ENCODE peak calls at places on chromosomes 1 and 21, in nine cellular contexts. S, O, G, T, V, I, C, J and W are unnamed samples. For H3K4me1, the result is how much of the 10 kb centered on the place peaks cover.

GRCh38 chr21:41289431-41289830 is 27.2 kb upstream of the FAM3B start:
- DNase-seq in S (peak), J (peak), C (no peak), T (no peak), O (no peak), G (no peak), I (no peak), V (no peak), W (no peak)

GRCh38 chr1:247324204-247324787 is 7.4 kb downstream of the ZNF496 start:
- DNase-seq in S (no peak), T (no peak), V (no peak), J (no peak), O (no peak), G (no peak), I (no peak), C (no peak), W (no peak)

GRCh38 chr1:74502432-74502831 is 10.0 kb downstream of the LRRC53 start:
- DNase-seq in O (no peak), G (peak), V (no peak), I (no peak), J (peak), T (no peak), C (no peak), S (peak), W (no peak)

GRCh38 chr1:68969430-68969829 is 472.5 kb upstream of the DEPDC1 start:
- DNase-seq in S (no peak), T (no peak), J (peak), I (no peak), G (no peak), C (no peak), O (no peak), V (no peak), W (no peak)

GRCh38 chr1:27005648-27006496 is 6.8 kb downstream of the TENT5B start:
- DNase-seq in T (no peak), S (no peak), I (no peak), V (no peak), J (no peak), G (peak), O (no peak), C (no peak), W (no peak)

GRCh38 chr1:25833158-25833557 is 13.4 kb downstream of the MTFR1L start:
- DNase-seq in V (no peak), S (no peak), I (no peak), O (no peak), C (no peak), G (no peak), T (no peak), J (no peak), W (no peak)

GRCh38 chr1:65626003-65626402 is 166.7 kb upstream of the PDE4B start:
- DNase-seq in G (no peak), T (no peak), S (no peak), I (no peak), O (no peak), J (no peak), C (no peak), V (no peak), W (no peak)

GRCh38 chr1:232944342-232944741 is 6.1 kb upstream of the NTPCR start:
- DNase-seq in J (no peak), V (no peak), I (no peak), C (no peak), T (no peak), G (no peak), S (no peak), O (no peak), W (no peak)

GRCh38 chr1:230120949-230121381 is 53.9 kb downstream of the GALNT2 start:
- DNase-seq in O (no peak), I (no peak), G (peak), V (no peak), T (no peak), J (no peak), S (no peak), C (no peak), W (no peak)

GRCh38 chr1:118136511-118136937 is 48.5 kb downstream of the SPAG17 start:
- DNase-seq in S (peak), O (no peak), G (no peak), V (no peak), T (no peak), I (no peak), J (no peak), C (no peak), W (no peak)

GRCh38 chr1:225460021-225460736 is 32.3 kb upstream of the LBR start:
- DNase-seq in G (no peak), S (no peak), T (no peak), J (no peak), C (no peak), O (no peak), I (no peak), V (no peak), W (no peak)

GRCh38 chr1:156627313-156627880 is 8.2 kb downstream of the HAPLN2 start:
- DNase-seq in T (peak), O (no peak), C (no peak), J (peak), V (peak), I (no peak), G (peak), S (peak), W (no peak)

GRCh38 chr1:41431490-41432350 is 52.8 kb downstream of the EDN2 start:
- DNase-seq in T (no peak), O (no peak), I (no peak), C (no peak), S (no peak), G (no peak), V (no peak), J (no peak), W (no peak)

GRCh38 chr21:17903029-17903806 is 84.1 kb upstream of the C21orf91 start:
- DNase-seq in J (no peak), C (no peak), S (peak), O (no peak), I (no peak), V (no peak), G (no peak), T (peak), W (no peak)

GRCh38 chr1:109482796-109483638 is 688 bp upstream of the ATXN7L2 start:
- DNase-seq in J (no peak), G (no peak), O (no peak), C (no peak), S (peak), T (peak), V (peak), I (no peak), W (no peak)

GRCh38 chr1:116909511-116910378 is at the start of gene PTGFRN:
- DNase-seq in I (peak), V (no peak), C (peak), S (peak), T (peak), O (no peak), G (peak), J (peak), W (peak)

GRCh38 chr1:50929376-50929958 is 30.6 kb downstream of the FAF1 start:
- DNase-seq in I (no peak), C (no peak), J (no peak), O (no peak), S (peak), V (no peak), G (peak), T (peak), W (no peak)

GRCh38 chr1:208880433-208881100 is 636.4 kb upstream of the PLXNA2 start:
- DNase-seq in T (no peak), G (no peak), C (peak), V (no peak), I (no peak), O (no peak), S (no peak), J (no peak), W (no peak)

GRCh38 chr1:23914921-23915320 is 1.8 kb upstream of the CNR2 start:
- DNase-seq in I (no peak), J (no peak), G (no peak), T (no peak), C (no peak), O (no peak), S (no peak), V (no peak), W (no peak)

GRCh38 chr1:41742219-41742618 is 176.5 kb downstream of the HIVEP3 start:
- DNase-seq in J (no peak), G (no peak), C (no peak), O (no peak), I (no peak), T (no peak), S (peak), V (no peak), W (no peak)

GRCh38 chr1:89332461-89332860 is 31.4 kb upstream of the GBP6 start:
- DNase-seq in T (no peak), C (no peak), I (no peak), V (no peak), G (no peak), O (no peak), J (no peak), S (no peak), W (no peak)

GRCh38 chr1:21234779-21235178 is 55.5 kb downstream of the ECE1 start:
- DNase-seq in O (no peak), S (peak), J (no peak), V (no peak), I (no peak), T (no peak), G (no peak), C (no peak), W (no peak)

GRCh38 chr1:234638832-234639799 is 29.1 kb upstream of the IRF2BP2 start:
- DNase-seq in V (no peak), C (no peak), O (no peak), I (no peak), G (peak), J (no peak), T (no peak), S (peak), W (no peak)

GRCh38 chr1:156383023-156383422 is 14.0 kb downstream of the RHBG start:
- DNase-seq in O (no peak), J (peak), G (peak), C (no peak), S (peak), I (no peak), V (peak), T (peak), W (no peak)

GRCh38 chr1:200486634-200487033 is 76.8 kb upstream of the ZNF281 start:
- DNase-seq in O (no peak), T (no peak), S (no peak), C (no peak), V (no peak), I (no peak), G (no peak), J (no peak), W (no peak)
- H3K4me1 ChIP-seq in O (under half), T (under half), S (under half), C (under half), V (under half), I (under half), G (half or more), J (under half), W (under half)

GRCh38 chr1:45325816-45326506 is 734 bp upstream of the HPDL start:
- DNase-seq in O (no peak), V (no peak), I (no peak), J (peak), C (no peak), G (no peak), T (no peak), S (no peak), W (no peak)
- H3K4me3 ChIP-seq in O (peak), V (peak), I (peak), J (no peak), C (peak), G (peak), T (no peak), S (no peak), W (peak)

DNA sequence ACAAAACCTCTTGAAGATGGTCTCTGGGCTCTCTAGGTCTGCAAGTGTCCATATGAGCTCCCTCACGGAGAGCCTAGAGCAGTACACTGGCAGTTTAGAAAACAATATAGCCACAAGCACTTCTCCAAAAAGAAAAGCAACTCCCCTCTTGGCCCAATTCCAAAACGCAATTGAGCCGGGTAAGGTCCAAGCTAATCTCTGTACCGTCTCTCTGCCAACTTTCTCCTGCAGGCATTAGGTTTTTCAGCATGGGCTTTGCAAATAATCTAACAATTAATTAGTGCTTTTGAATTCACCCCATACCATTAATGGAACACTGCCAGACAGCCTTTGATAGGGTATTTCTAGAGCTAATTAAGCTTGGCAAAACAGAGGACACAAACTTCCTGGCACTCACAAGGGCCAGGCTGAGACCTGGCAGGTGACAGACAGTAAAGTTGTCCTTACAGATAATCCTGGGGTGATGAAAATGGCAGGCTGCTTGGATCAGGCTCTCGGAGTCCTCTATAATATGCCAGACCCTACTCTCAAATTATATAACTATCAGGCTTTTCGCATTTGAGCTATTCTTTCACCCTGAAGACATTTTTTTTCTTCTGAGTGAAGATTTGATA is 39.8 kb downstream of the TGFBR3 start:
- DNase-seq in T (no peak), S (peak), O (no peak), G (peak), C (no peak), J (peak), I (peak), V (no peak), W (no peak)
- H3K4me1 ChIP-seq in T (under half), S (under half), O (half or more), G (half or more), C (under half), J (under half), I (under half), V (under half), W (under half)

DNA sequence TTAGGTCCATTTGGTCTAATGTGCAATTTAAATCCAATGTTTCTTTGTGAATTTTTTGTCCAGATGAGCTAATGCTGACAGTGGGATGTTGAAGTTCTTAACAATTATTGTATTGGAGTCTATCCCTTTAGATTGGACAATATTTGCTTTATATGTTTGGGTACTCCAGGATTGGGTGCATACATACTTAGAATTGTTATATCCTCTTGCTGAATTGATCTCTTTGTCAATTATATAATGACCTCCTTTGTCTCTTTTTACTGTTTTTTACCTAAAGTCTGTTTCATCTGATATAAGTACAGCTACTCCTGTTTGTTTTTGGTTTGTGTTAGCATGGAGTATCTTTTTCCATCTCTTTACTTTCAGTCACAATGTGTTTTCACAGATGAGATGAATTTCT is 22.2 kb downstream of the CD55 start:
- DNase-seq in S (no peak), V (no peak), G (no peak), I (no peak), C (no peak), J (no peak), O (no peak), T (no peak), W (no peak)
- H3K4me3 ChIP-seq in S (no peak), V (no peak), G (no peak), I (no peak), C (no peak), J (no peak), O (no peak), T (no peak), W (no peak)

GRCh38 chr1:88224940-88225339 is 459.1 kb upstream of the PKN2 start:
- DNase-seq in J (no peak), I (no peak), S (no peak), G (no peak), C (no peak), V (no peak), T (no peak), O (no peak), W (no peak)
- H3K4me1 ChIP-seq in J (under half), I (under half), S (under half), G (under half), C (under half), V (under half), T (under half), O (under half), W (under half)

GRCh38 chr21:45405271-45405818 is 380 bp downstream of the COL18A1 start:
- DNase-seq in I (no peak), J (peak), V (no peak), S (peak), O (no peak), G (no peak), T (no peak), C (no peak), W (no peak)

GRCh38 chr21:45405819-45406762 is 1.1 kb downstream of the COL18A1 start:
- DNase-seq in I (no peak), C (no peak), V (no peak), O (no peak), J (peak), S (peak), T (no peak), G (peak), W (no peak)

GRCh38 chr21:45403133-45403824 is 1.7 kb upstream of the COL18A1 start:
- DNase-seq in V (no peak), G (no peak), T (no peak), S (no peak), O (no peak), C (no peak), J (no peak), I (no peak), W (no peak)

GRCh38 chr21:45403825-45404725 is 890 bp upstream of the COL18A1 start:
- DNase-seq in J (peak), I (peak), G (no peak), C (no peak), S (peak), V (no peak), O (peak), T (no peak), W (peak)

GRCh38 chr21:45404726-45405270 is at the start of gene COL18A1:
- DNase-seq in V (peak), I (no peak), T (no peak), G (peak), C (no peak), S (peak), J (peak), O (no peak), W (no peak)
- H3K4me3 ChIP-seq in V (peak), I (peak), T (no peak), G (peak), C (peak), S (peak), J (peak), O (peak), W (peak)